ENCODE peak calls at places on chromosomes 7 and 10, in six cellular contexts. P is neuronal stem cell, G is H1, C is mesenchymal stem cell, M is mesendoderm, I is trophoblast cell. H is an unnamed sample.

GRCh38 chr7:157502701-157503111 is 165.9 kb downstream of the DNAJB6 start:
- DNase-seq in P (no peak), G (peak; percentile 33), C (peak; percentile 2), M (no peak), I (no peak), H (no peak)

GRCh38 chr7:117872565-117873055 is 631 bp downstream of the CTTNBP2 start:
- DNase-seq in P (peak; percentile 44), G (peak; percentile 65), C (peak; percentile 42), M (peak; percentile 66), I (no peak), H (no peak)

GRCh38 chr7:122803323-122803722 is 82.9 kb downstream of the CADPS2 start:
- DNase-seq in P (peak; percentile 21), G (no peak), C (no peak), M (peak; percentile 71), I (no peak), H (no peak)

GRCh38 chr10:1199897-1200721 is 143.9 kb downstream of the WDR37 start:
- DNase-seq in P (no peak), G (peak; percentile 44), C (no peak), M (no peak), I (no peak), H (no peak)

GRCh38 chr10:44756235-44756634 is 154.9 kb upstream of the TMEM72 start:
- DNase-seq in P (no peak), G (no peak), C (peak; percentile 4), M (no peak), I (no peak), H (peak; percentile 82)

GRCh38 chr10:79322616-79323566 is 24.4 kb upstream of the PPIF start:
- DNase-seq in P (no peak), G (no peak), C (peak; percentile 87), M (no peak), I (peak; percentile 42), H (peak; percentile 92)

GRCh38 chr10:32454148-32454547 is 8.2 kb downstream of the CCDC7 start:
- DNase-seq in P (no peak), G (no peak), C (no peak), M (no peak), I (no peak), H (peak; percentile 45)

GRCh38 chr7:73717025-73717807 is 2.3 kb downstream of the STX1A start:
- DNase-seq in P (no peak), G (no peak), C (peak; percentile 64), M (no peak), I (no peak), H (peak; percentile 26)

GRCh38 chr7:142800103-142800502 is 29.3 kb downstream of the PRSS2 start:
- DNase-seq in P (no peak), G (no peak), C (no peak), M (no peak), I (no peak), H (no peak)

GRCh38 chr10:69980672-69981071 is 72.0 kb upstream of the MACROH2A2 start:
- DNase-seq in P (no peak), G (no peak), C (no peak), M (no peak), I (no peak), H (no peak)

GRCh38 chr7:2103071-2103898 is 129.5 kb downstream of the MAD1L1 start:
- DNase-seq in P (no peak), G (no peak), C (no peak), M (no peak), I (no peak), H (no peak)

GRCh38 chr7:537911-538634 is 18.4 kb upstream of the PDGFA start:
- DNase-seq in P (no peak), G (no peak), C (peak; percentile 92), M (peak; percentile 93), I (peak; percentile 74), H (peak; percentile 89)

GRCh38 chr7:143447500-143447899 is 4.2 kb downstream of the TAS2R60 start:
- DNase-seq in P (peak; percentile 14), G (no peak), C (no peak), M (no peak), I (no peak), H (no peak)

GRCh38 chr7:138186951-138187351 is 110.7 kb downstream of the AKR1D1 start:
- DNase-seq in P (peak; percentile 71), G (no peak), C (peak; percentile 74), M (no peak), I (peak; percentile 70), H (peak; percentile 4)

GRCh38 chr7:106166651-106167342 is 54.7 kb upstream of the SYPL1 start:
- DNase-seq in P (peak; percentile 62), G (no peak), C (peak; percentile 86), M (peak; percentile 79), I (peak; percentile 71), H (peak; percentile 83)

GRCh38 chr10:93518531-93518930 is 22.1 kb downstream of the CEP55 start:
- DNase-seq in P (no peak), G (no peak), C (no peak), M (no peak), I (peak; percentile 79), H (no peak)

GRCh38 chr7:31094271-31094670 is 42.2 kb downstream of the ADCYAP1R1 start:
- DNase-seq in P (no peak), G (no peak), C (no peak), M (no peak), I (no peak), H (no peak)

GRCh38 chr10:4503076-4503475 is 322.9 kb upstream of the AKR1E2 start:
- DNase-seq in P (no peak), G (no peak), C (no peak), M (peak; percentile 38), I (peak; percentile 15), H (peak; percentile 10)

GRCh38 chr7:108385834-108386422 is 70.3 kb downstream of the NRCAM start:
- DNase-seq in P (no peak), G (no peak), C (no peak), M (no peak), I (no peak), H (no peak)

DNA sequence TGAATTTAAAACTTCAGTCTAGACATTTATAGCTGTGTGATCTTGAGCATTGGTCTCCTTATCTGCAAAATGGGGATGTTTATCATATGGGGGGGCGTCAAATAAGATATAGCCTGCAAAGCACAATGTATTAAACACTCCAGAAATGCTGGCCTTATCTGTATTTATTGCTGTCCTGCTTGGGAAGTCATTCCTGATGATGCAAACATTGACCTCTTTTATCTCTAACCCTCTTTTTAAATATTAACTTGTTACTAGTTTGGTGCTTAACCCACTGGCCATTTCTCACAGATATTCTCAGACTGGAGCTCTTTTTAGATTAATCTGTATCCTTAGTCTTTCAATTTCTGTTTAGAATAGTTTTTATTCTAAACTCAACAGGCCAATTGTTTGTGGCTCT is 13.2 kb downstream of the MRPS33 start:
- DNase-seq in P (no peak), G (no peak), C (no peak), M (no peak), I (no peak), H (no peak)
- H3K18ac ChIP-seq in P (no peak overlapping the region), G (no peak overlapping the region), C (no peak overlapping the region), M (no peak overlapping the region), I (no peak overlapping the region), H (no peak overlapping the region)

DNA sequence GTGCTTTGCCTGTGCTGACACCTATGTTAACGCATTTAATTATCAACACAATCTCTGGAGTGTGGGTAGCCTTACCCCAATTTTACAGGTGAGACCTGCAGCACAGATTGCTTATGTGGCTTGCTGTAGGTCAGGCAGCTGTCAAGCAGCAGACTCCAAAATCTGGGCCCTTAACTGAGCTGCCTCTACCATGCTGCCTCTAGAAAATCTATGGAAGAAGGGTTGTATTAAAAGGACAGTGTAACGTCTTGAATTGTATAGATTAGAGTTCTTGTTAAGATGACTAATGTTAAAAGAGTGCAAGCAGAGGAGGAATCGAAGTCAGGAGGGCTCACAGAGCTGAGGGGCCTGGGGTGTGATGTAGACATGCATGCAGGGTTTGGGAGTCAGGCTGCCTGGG is 1.2 kb upstream of the PON3 start:
- DNase-seq in P (no peak), G (no peak), C (no peak), M (no peak), I (no peak), H (no peak)
- H3K4me3 ChIP-seq in P (no peak overlapping the region), G (no peak overlapping the region), C (no peak overlapping the region), M (no peak overlapping the region), I (no peak overlapping the region), H (no peak overlapping the region)

GRCh38 chr10:97789770-97790397 is 18.1 kb upstream of the SFRP5 start:
- DNase-seq in P (no peak), G (no peak), C (no peak), M (no peak), I (no peak), H (no peak)
- H3K18ac ChIP-seq in P (no peak overlapping the region), G (no peak overlapping the region), C (no peak overlapping the region), M (no peak overlapping the region), I (no peak overlapping the region), H (no peak overlapping the region)

GRCh38 chr7:127948936-127949335 is 82.3 kb downstream of the LRRC4 start:
- DNase-seq in P (no peak), G (no peak), C (no peak), M (no peak), I (no peak), H (peak; percentile 15)
- H3K4me3 ChIP-seq in P (no peak overlapping the region), G (no peak overlapping the region), C (no peak overlapping the region), M (no peak overlapping the region), I (no peak overlapping the region), H (no peak overlapping the region)

GRCh38 chr10:128058746-128059125 is 67.5 kb downstream of the MKI67 start:
- DNase-seq in P (no peak), G (no peak), C (no peak), M (no peak), I (no peak), H (no peak)

GRCh38 chr10:128059915-128060314 is 66.3 kb downstream of the MKI67 start:
- DNase-seq in P (no peak), G (no peak), C (no peak), M (no peak), I (no peak), H (no peak)

GRCh38 chr10:128060341-128060851 is 65.8 kb downstream of the MKI67 start:
- DNase-seq in P (no peak), G (no peak), C (no peak), M (no peak), I (no peak), H (no peak)

GRCh38 chr10:128058106-128058745 is 68.0 kb downstream of the MKI67 start:
- DNase-seq in P (no peak), G (no peak), C (no peak), M (no peak), I (no peak), H (no peak)

GRCh38 chr10:128059266-128059850 is 66.9 kb downstream of the MKI67 start:
- DNase-seq in P (no peak), G (no peak), C (no peak), M (no peak), I (no peak), H (no peak)
- H3K18ac ChIP-seq in P (no peak overlapping the region), G (no peak overlapping the region), C (no peak overlapping the region), M (no peak overlapping the region), I (no peak overlapping the region), H (no peak overlapping the region)

GRCh38 chr7:64882341-64883112 is 20.5 kb upstream of the ZNF273 start:
- DNase-seq in P (no peak), G (no peak), C (no peak), M (peak; percentile 39), I (no peak), H (no peak)
- H3K4me3 ChIP-seq in P (no peak overlapping the region), G (no peak overlapping the region), C (no peak overlapping the region), M (no peak overlapping the region), I (no peak overlapping the region), H (peak overlapping the region; percentile 41)

H was measured in IMR-90.